ENCODE peak calls at places on chromosomes 7 and 10, in four cellular contexts. I is cardiac muscle cell, K is fibroblast of pulmonary artery, C is coronary artery. U is an unnamed sample.

GRCh38 chr7:158650821-158651225 is 53.8 kb downstream of the NCAPG2 start:
- DNase-seq in I (peak), C (no peak), K (peak), U (no peak)

GRCh38 chr10:68901106-68901927 is at the start of gene DDX50:
- DNase-seq in K (peak), I (peak), C (peak), U (peak)

GRCh38 chr10:90604636-90605035 is 253.2 kb downstream of the HTR7 start:
- DNase-seq in C (no peak), I (no peak), K (no peak), U (no peak)

GRCh38 chr10:31484407-31485135 is 165.6 kb downstream of the ZEB1 start:
- DNase-seq in I (peak), C (no peak), K (peak), U (peak)

GRCh38 chr7:140026935-140027334 is 35.8 kb downstream of the PARP12 start:
- DNase-seq in C (no peak), I (no peak), K (no peak), U (no peak)

GRCh38 chr7:45292481-45292880 is 134.9 kb downstream of the RAMP3 start:
- DNase-seq in I (peak), K (no peak), C (no peak), U (no peak)

GRCh38 chr7:6530626-6531491 is 20.4 kb downstream of the GRID2IP start:
- DNase-seq in C (no peak), I (no peak), K (no peak), U (no peak)

GRCh38 chr7:26696161-26696560 is 168.2 kb downstream of the SKAP2 start:
- DNase-seq in I (no peak), C (no peak), K (no peak), U (no peak)

GRCh38 chr7:115522174-115522573 is 508.4 kb downstream of the TFEC start:
- DNase-seq in C (no peak), I (no peak), K (no peak), U (no peak)

GRCh38 chr7:140003913-140004382 is 58.8 kb downstream of the PARP12 start:
- DNase-seq in I (peak), K (peak), C (no peak), U (peak)

GRCh38 chr10:61471491-61471890 is 18.3 kb upstream of the TMEM26 start:
- DNase-seq in C (no peak), I (no peak), K (no peak), U (no peak)

GRCh38 chr7:152108359-152108758 is 82.9 kb downstream of the GALNT11 start:
- DNase-seq in K (no peak), C (no peak), I (no peak), U (no peak)

GRCh38 chr7:133822816-133823552 is 304.2 kb upstream of the LRGUK start:
- DNase-seq in C (no peak), I (no peak), K (no peak), U (no peak)

GRCh38 chr7:158828343-158829020 is 827 bp downstream of the ESYT2 start:
- DNase-seq in C (peak), K (no peak), I (peak), U (peak)

GRCh38 chr7:73622909-73623797 is 1.2 kb downstream of the MLXIPL start:
- DNase-seq in K (peak), C (no peak), I (peak), U (peak)
- H3K4me3 ChIP-seq in K (no peak), C (peak), I (no peak), U (no peak)

DNA sequence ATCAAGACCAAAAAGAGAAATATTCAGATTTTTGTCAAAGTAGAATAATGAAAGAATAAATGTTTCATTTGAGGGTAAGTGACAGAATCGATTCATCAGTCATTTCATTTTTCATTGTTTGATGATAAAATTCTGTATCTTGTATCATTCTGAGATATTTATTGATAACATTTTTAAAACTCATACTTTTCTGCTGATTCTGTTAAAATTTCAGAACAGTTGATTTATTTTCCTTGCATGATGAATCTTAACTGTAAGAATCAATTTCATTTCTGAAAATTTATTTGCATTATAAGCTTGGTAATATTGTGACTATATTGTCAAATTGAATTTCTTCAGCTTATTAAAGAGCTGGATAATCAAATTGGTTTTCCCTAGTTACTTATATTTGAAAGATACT is 13.9 kb downstream of the PHYHIPL start:
- DNase-seq in K (no peak), C (no peak), I (no peak), U (no peak)
- H3K4me3 ChIP-seq in K (no peak), C (no peak), I (no peak), U (no peak)

GRCh38 chr7:64102656-64103400 is 57.6 kb downstream of the ZNF727 start:
- DNase-seq in C (no peak), K (no peak), I (no peak), U (no peak)

GRCh38 chr7:64099656-64100531 is 54.7 kb downstream of the ZNF727 start:
- DNase-seq in I (no peak), K (no peak), C (no peak), U (no peak)

GRCh38 chr7:64101943-64102655 is 56.9 kb downstream of the ZNF727 start:
- DNase-seq in C (no peak), K (no peak), I (no peak), U (no peak)

DNA sequence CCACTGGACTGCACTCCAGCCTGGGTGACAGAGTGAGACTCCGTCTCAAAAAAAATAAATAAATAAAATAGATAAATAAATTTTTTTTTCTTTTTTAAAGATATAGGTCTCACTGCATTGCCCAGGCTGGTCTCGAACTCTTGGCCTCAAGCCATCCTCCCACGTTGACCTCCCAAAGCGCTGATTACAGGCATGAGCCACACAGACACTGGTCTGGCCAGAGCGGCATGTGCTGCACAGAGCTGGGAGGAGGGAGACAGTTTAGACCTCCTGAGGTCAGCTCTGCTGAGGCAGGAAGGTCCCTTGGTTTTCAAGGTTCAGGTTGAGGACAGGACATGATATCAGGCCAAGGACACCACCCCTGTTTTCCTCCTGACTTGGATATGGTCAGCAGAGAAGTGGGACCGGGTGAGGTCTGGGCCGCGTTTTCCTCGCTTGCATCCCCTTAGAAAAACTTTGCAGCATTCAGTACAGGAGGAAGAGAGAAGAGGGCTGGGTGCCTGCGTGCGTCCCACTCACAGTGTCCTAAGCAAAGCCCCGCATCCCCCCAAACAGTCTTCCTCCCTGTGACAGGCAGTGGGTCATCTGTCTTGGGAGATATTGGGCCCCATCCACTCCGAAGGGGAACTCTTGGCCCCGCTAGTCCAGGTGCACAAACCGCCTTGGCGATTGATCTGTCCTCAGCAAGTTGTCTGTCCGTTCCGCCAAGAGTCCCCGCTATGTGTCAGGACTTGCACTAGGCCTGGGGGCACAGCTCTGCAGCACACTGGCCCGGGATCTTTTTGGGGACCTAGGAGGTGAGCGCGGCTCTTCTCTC is 56.1 kb downstream of the ZNF727 start:
- DNase-seq in I (no peak), K (no peak), C (no peak), U (no peak)
- H3K4me3 ChIP-seq in I (no peak), K (no peak), C (no peak), U (no peak)

GRCh38 chr10:3779146-3779707 is 5.8 kb downstream of the KLF6 start:
- DNase-seq in K (peak), I (peak), C (peak), U (no peak)
- H3K4me3 ChIP-seq in K (peak), I (no peak), C (peak), U (no peak)

GRCh38 chr10:5564537-5565204 is 39.9 kb downstream of the CALML3 start:
- DNase-seq in K (no peak), C (peak), I (peak), U (no peak)

GRCh38 chr10:5563237-5563961 is 38.6 kb downstream of the CALML3 start:
- DNase-seq in K (no peak), I (peak), C (peak), U (no peak)

GRCh38 chr10:5565671-5566581 is 41.2 kb downstream of the CALML3 start:
- DNase-seq in C (peak), I (peak), K (peak), U (no peak)

GRCh38 chr10:5565205-5565545 is 40.4 kb downstream of the CALML3 start:
- DNase-seq in K (no peak), C (peak), I (no peak), U (no peak)

DNA sequence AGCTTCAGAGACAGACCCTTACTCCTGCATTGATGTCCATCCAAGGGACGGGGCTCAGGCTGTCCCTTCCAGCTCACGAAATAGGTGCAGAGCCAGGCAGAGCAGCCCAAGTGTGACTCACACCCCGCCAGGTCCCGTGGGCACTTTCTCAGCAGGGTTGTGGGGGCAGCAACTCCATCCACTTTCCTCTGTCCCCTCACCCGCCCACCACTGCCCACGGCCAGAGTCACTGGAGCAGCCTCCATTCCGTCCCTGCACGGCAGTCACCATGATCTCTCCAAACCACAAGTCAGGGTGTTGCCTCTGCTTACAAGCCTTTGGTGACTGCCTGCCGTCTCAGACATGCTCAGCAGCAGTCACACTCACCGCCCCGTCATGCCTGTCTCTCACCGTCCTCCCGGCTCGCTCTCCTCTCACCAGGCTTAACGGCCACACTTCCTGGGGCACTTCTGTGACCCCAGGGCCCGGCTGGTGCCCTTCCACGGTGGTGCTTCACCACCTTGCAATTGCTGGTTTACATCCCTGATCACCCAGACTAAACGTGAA is 39.3 kb downstream of the CALML3 start:
- DNase-seq in K (no peak), C (peak), I (peak), U (peak)
- H3K4me3 ChIP-seq in K (no peak), C (peak), I (no peak), U (no peak)

GRCh38 chr10:30438016-30438850 is 4.2 kb downstream of the MAP3K8 start:
- DNase-seq in K (no peak), I (no peak), C (no peak), U (no peak)
- H3K4me3 ChIP-seq in K (peak), I (no peak), C (peak), U (peak)